ENCODE peak calls at places on chromosomes 3 and 15, in eight cellular contexts. One of them, this sample, is unnamed.

GRCh38 chr3:153443961-153444360 is 281.9 kb downstream of the RAP2B start:
- DNase-seq in astrocyte: no peak
- DNase-seq in activated T-helper 1 cell treated with Interleukin-2 at 50 U/mL for 16 hours: no peak
- DNase-seq in pancreas: no peak
- DNase-seq in foreskin fibroblast: peak; percentile 30
- DNase-seq in myocyte: no peak
- DNase-seq in hepatic stellate cell: no peak
- DNase-seq in CD4-positive, alpha-beta T cell: no peak
- DNase-seq in this sample: no peak

GRCh38 chr15:38520035-38520434 is 44.6 kb downstream of the RASGRP1 start:
- DNase-seq in astrocyte: no peak
- DNase-seq in activated T-helper 1 cell treated with Interleukin-2 at 50 U/mL for 16 hours: no peak
- DNase-seq in pancreas: no peak
- DNase-seq in foreskin fibroblast: no peak
- DNase-seq in myocyte: no peak
- DNase-seq in hepatic stellate cell: no peak
- DNase-seq in CD4-positive, alpha-beta T cell: no peak
- DNase-seq in this sample: no peak

GRCh38 chr15:93467327-93467726 is 378.3 kb upstream of the RGMA start:
- DNase-seq in astrocyte: peak; percentile 58
- DNase-seq in activated T-helper 1 cell treated with Interleukin-2 at 50 U/mL for 16 hours: no peak
- DNase-seq in pancreas: peak; percentile 59
- DNase-seq in foreskin fibroblast: no peak
- DNase-seq in myocyte: peak; percentile 1
- DNase-seq in hepatic stellate cell: no peak
- DNase-seq in CD4-positive, alpha-beta T cell: no peak
- DNase-seq in this sample: peak; percentile 72

GRCh38 chr3:197674741-197675567 is 61.8 kb downstream of the RUBCN start:
- DNase-seq in astrocyte: no peak
- DNase-seq in activated T-helper 1 cell treated with Interleukin-2 at 50 U/mL for 16 hours: no peak
- DNase-seq in pancreas: no peak
- DNase-seq in foreskin fibroblast: no peak
- DNase-seq in myocyte: no peak
- DNase-seq in hepatic stellate cell: no peak
- DNase-seq in CD4-positive, alpha-beta T cell: no peak
- DNase-seq in this sample: no peak

GRCh38 chr15:31905054-31905453 is 125.3 kb upstream of the CHRNA7 start:
- DNase-seq in astrocyte: no peak
- DNase-seq in activated T-helper 1 cell treated with Interleukin-2 at 50 U/mL for 16 hours: no peak
- DNase-seq in pancreas: no peak
- DNase-seq in foreskin fibroblast: no peak
- DNase-seq in myocyte: no peak
- DNase-seq in hepatic stellate cell: no peak
- DNase-seq in CD4-positive, alpha-beta T cell: no peak
- DNase-seq in this sample: no peak

GRCh38 chr3:134642445-134643149 is 8.2 kb downstream of the KY start:
- DNase-seq in astrocyte: no peak
- DNase-seq in activated T-helper 1 cell treated with Interleukin-2 at 50 U/mL for 16 hours: no peak
- DNase-seq in pancreas: no peak
- DNase-seq in foreskin fibroblast: no peak
- DNase-seq in myocyte: no peak
- DNase-seq in hepatic stellate cell: no peak
- DNase-seq in CD4-positive, alpha-beta T cell: no peak
- DNase-seq in this sample: no peak

GRCh38 chr3:141959921-141960554 is 83.6 kb downstream of the ATP1B3 start:
- DNase-seq in astrocyte: peak; percentile 71
- DNase-seq in activated T-helper 1 cell treated with Interleukin-2 at 50 U/mL for 16 hours: no peak
- DNase-seq in pancreas: no peak
- DNase-seq in foreskin fibroblast: peak; percentile 85
- DNase-seq in myocyte: peak; percentile 56
- DNase-seq in hepatic stellate cell: peak; percentile 60
- DNase-seq in CD4-positive, alpha-beta T cell: no peak
- DNase-seq in this sample: peak; percentile 80

GRCh38 chr15:53457479-53457878 is 302.0 kb downstream of the WDR72 start:
- DNase-seq in astrocyte: no peak
- DNase-seq in activated T-helper 1 cell treated with Interleukin-2 at 50 U/mL for 16 hours: no peak
- DNase-seq in pancreas: no peak
- DNase-seq in foreskin fibroblast: no peak
- DNase-seq in myocyte: no peak
- DNase-seq in hepatic stellate cell: no peak
- DNase-seq in CD4-positive, alpha-beta T cell: no peak
- DNase-seq in this sample: no peak

GRCh38 chr15:82139823-82140268 is 94.0 kb upstream of the MEX3B start:
- DNase-seq in astrocyte: peak; percentile 37
- DNase-seq in activated T-helper 1 cell treated with Interleukin-2 at 50 U/mL for 16 hours: no peak
- DNase-seq in pancreas: no peak
- DNase-seq in foreskin fibroblast: peak; percentile 75
- DNase-seq in myocyte: peak; percentile 80
- DNase-seq in hepatic stellate cell: peak; percentile 15
- DNase-seq in CD4-positive, alpha-beta T cell: no peak
- DNase-seq in this sample: peak; percentile 72

GRCh38 chr15:99209326-99209725 is 40.1 kb downstream of the TTC23 start:
- DNase-seq in astrocyte: no peak
- DNase-seq in activated T-helper 1 cell treated with Interleukin-2 at 50 U/mL for 16 hours: no peak
- DNase-seq in pancreas: no peak
- DNase-seq in foreskin fibroblast: no peak
- DNase-seq in myocyte: no peak
- DNase-seq in hepatic stellate cell: no peak
- DNase-seq in CD4-positive, alpha-beta T cell: no peak
- DNase-seq in this sample: no peak

GRCh38 chr3:29430558-29430971 is 149.7 kb downstream of the RBMS3 start:
- DNase-seq in astrocyte: peak; percentile 78
- DNase-seq in activated T-helper 1 cell treated with Interleukin-2 at 50 U/mL for 16 hours: no peak
- DNase-seq in pancreas: no peak
- DNase-seq in foreskin fibroblast: peak; percentile 35
- DNase-seq in myocyte: peak; percentile 53
- DNase-seq in hepatic stellate cell: peak; percentile 20
- DNase-seq in CD4-positive, alpha-beta T cell: no peak
- DNase-seq in this sample: peak; percentile 51

GRCh38 chr3:194993896-194994295 is 277.1 kb downstream of the XXYLT1 start:
- DNase-seq in astrocyte: no peak
- DNase-seq in activated T-helper 1 cell treated with Interleukin-2 at 50 U/mL for 16 hours: no peak
- DNase-seq in pancreas: no peak
- DNase-seq in foreskin fibroblast: no peak
- DNase-seq in myocyte: no peak
- DNase-seq in hepatic stellate cell: no peak
- DNase-seq in CD4-positive, alpha-beta T cell: no peak
- DNase-seq in this sample: no peak

GRCh38 chr3:16474304-16474703 is 39.2 kb downstream of the RFTN1 start:
- DNase-seq in astrocyte: peak; percentile 92
- DNase-seq in activated T-helper 1 cell treated with Interleukin-2 at 50 U/mL for 16 hours: no peak
- DNase-seq in pancreas: no peak
- DNase-seq in foreskin fibroblast: peak; percentile 40
- DNase-seq in myocyte: peak; percentile 95
- DNase-seq in hepatic stellate cell: peak; percentile 17
- DNase-seq in CD4-positive, alpha-beta T cell: no peak
- DNase-seq in this sample: peak; percentile 95

GRCh38 chr15:95843241-95843851 is 487.2 kb upstream of the NR2F2 start:
- DNase-seq in astrocyte: peak; percentile 91
- DNase-seq in activated T-helper 1 cell treated with Interleukin-2 at 50 U/mL for 16 hours: no peak
- DNase-seq in pancreas: no peak
- DNase-seq in foreskin fibroblast: peak; percentile 75
- DNase-seq in myocyte: peak; percentile 88
- DNase-seq in hepatic stellate cell: peak; percentile 43
- DNase-seq in CD4-positive, alpha-beta T cell: no peak
- DNase-seq in this sample: peak; percentile 43

GRCh38 chr3:141379250-141379872 is 11.1 kb downstream of the ZBTB38 start:
- DNase-seq in astrocyte: no peak
- DNase-seq in activated T-helper 1 cell treated with Interleukin-2 at 50 U/mL for 16 hours: peak; percentile 12
- DNase-seq in pancreas: no peak
- DNase-seq in foreskin fibroblast: no peak
- DNase-seq in myocyte: no peak
- DNase-seq in hepatic stellate cell: no peak
- DNase-seq in CD4-positive, alpha-beta T cell: peak; percentile 9
- DNase-seq in this sample: no peak

GRCh38 chr3:184156522-184156955 is 1.4 kb downstream of the DVL3 start:
- DNase-seq in astrocyte: peak; percentile 36
- DNase-seq in activated T-helper 1 cell treated with Interleukin-2 at 50 U/mL for 16 hours: no peak
- DNase-seq in pancreas: peak; percentile 64
- DNase-seq in foreskin fibroblast: peak; percentile 79
- DNase-seq in myocyte: peak; percentile 88
- DNase-seq in hepatic stellate cell: peak; percentile 76
- DNase-seq in CD4-positive, alpha-beta T cell: no peak
- DNase-seq in this sample: peak; percentile 61

GRCh38 chr3:195411831-195412230 is 31.0 kb downstream of the ACAP2 start:
- DNase-seq in astrocyte: peak; percentile 68
- DNase-seq in activated T-helper 1 cell treated with Interleukin-2 at 50 U/mL for 16 hours: no peak
- DNase-seq in pancreas: no peak
- DNase-seq in foreskin fibroblast: peak; percentile 41
- DNase-seq in myocyte: no peak
- DNase-seq in hepatic stellate cell: no peak
- DNase-seq in CD4-positive, alpha-beta T cell: no peak
- DNase-seq in this sample: peak; percentile 78

GRCh38 chr3:143408771-143409170 is 289.2 kb downstream of the CHST2 start:
- DNase-seq in astrocyte: no peak
- DNase-seq in activated T-helper 1 cell treated with Interleukin-2 at 50 U/mL for 16 hours: no peak
- DNase-seq in pancreas: no peak
- DNase-seq in foreskin fibroblast: no peak
- DNase-seq in myocyte: no peak
- DNase-seq in hepatic stellate cell: no peak
- DNase-seq in CD4-positive, alpha-beta T cell: no peak
- DNase-seq in this sample: no peak

GRCh38 chr3:98521897-98522537 is 685 bp downstream of the CLDND1 start:
- DNase-seq in astrocyte: peak; percentile 68
- DNase-seq in activated T-helper 1 cell treated with Interleukin-2 at 50 U/mL for 16 hours: peak; percentile 31
- DNase-seq in pancreas: peak; percentile 36
- DNase-seq in foreskin fibroblast: peak; percentile 77
- DNase-seq in myocyte: peak; percentile 62
- DNase-seq in hepatic stellate cell: peak; percentile 50
- DNase-seq in CD4-positive, alpha-beta T cell: peak; percentile 41
- DNase-seq in this sample: peak; percentile 68

GRCh38 chr3:112647122-112647521 is 6.2 kb upstream of the CCDC80 start:
- DNase-seq in astrocyte: peak; percentile 95
- DNase-seq in activated T-helper 1 cell treated with Interleukin-2 at 50 U/mL for 16 hours: no peak
- DNase-seq in pancreas: no peak
- DNase-seq in foreskin fibroblast: peak; percentile 92
- DNase-seq in myocyte: peak; percentile 83
- DNase-seq in hepatic stellate cell: peak; percentile 67
- DNase-seq in CD4-positive, alpha-beta T cell: no peak
- DNase-seq in this sample: peak; percentile 97

GRCh38 chr3:196207833-196208607 is 3.2 kb downstream of the ZDHHC19 start:
- DNase-seq in astrocyte: no peak
- DNase-seq in activated T-helper 1 cell treated with Interleukin-2 at 50 U/mL for 16 hours: peak; percentile 31
- DNase-seq in pancreas: peak; percentile 80
- DNase-seq in foreskin fibroblast: peak; percentile 45
- DNase-seq in myocyte: no peak
- DNase-seq in hepatic stellate cell: peak; percentile 62
- DNase-seq in CD4-positive, alpha-beta T cell: peak; percentile 58
- DNase-seq in this sample: peak; percentile 14

GRCh38 chr3:139339219-139339906 is 4.5 kb upstream of the MRPS22 start:
- DNase-seq in astrocyte: peak; percentile 4
- DNase-seq in activated T-helper 1 cell treated with Interleukin-2 at 50 U/mL for 16 hours: no peak
- DNase-seq in pancreas: no peak
- DNase-seq in foreskin fibroblast: peak; percentile 46
- DNase-seq in myocyte: no peak
- DNase-seq in hepatic stellate cell: no peak
- DNase-seq in CD4-positive, alpha-beta T cell: no peak
- DNase-seq in this sample: no peak

GRCh38 chr3:5197022-5197421 is 9.5 kb downstream of the EDEM1 start:
- DNase-seq in astrocyte: peak; percentile 70
- DNase-seq in activated T-helper 1 cell treated with Interleukin-2 at 50 U/mL for 16 hours: no peak
- DNase-seq in pancreas: no peak
- DNase-seq in foreskin fibroblast: peak; percentile 59
- DNase-seq in myocyte: no peak
- DNase-seq in hepatic stellate cell: no peak
- DNase-seq in CD4-positive, alpha-beta T cell: no peak
- DNase-seq in this sample: peak; percentile 76

GRCh38 chr3:183481582-183481981 is 53.2 kb upstream of the MCF2L2 start:
- DNase-seq in astrocyte: peak; percentile 74
- DNase-seq in activated T-helper 1 cell treated with Interleukin-2 at 50 U/mL for 16 hours: no peak
- DNase-seq in pancreas: no peak
- DNase-seq in foreskin fibroblast: no peak
- DNase-seq in myocyte: peak; percentile 26
- DNase-seq in hepatic stellate cell: no peak
- DNase-seq in CD4-positive, alpha-beta T cell: no peak
- DNase-seq in this sample: peak; percentile 79

GRCh38 chr3:155670320-155670719 is 74.6 kb downstream of the PLCH1 start:
- DNase-seq in astrocyte: no peak
- DNase-seq in activated T-helper 1 cell treated with Interleukin-2 at 50 U/mL for 16 hours: no peak
- DNase-seq in pancreas: no peak
- DNase-seq in foreskin fibroblast: no peak
- DNase-seq in myocyte: no peak
- DNase-seq in hepatic stellate cell: no peak
- DNase-seq in CD4-positive, alpha-beta T cell: no peak
- DNase-seq in this sample: no peak

GRCh38 chr3:25863011-25863415 is 73.1 kb downstream of the OXSM start:
- DNase-seq in astrocyte: no peak
- DNase-seq in activated T-helper 1 cell treated with Interleukin-2 at 50 U/mL for 16 hours: no peak
- DNase-seq in pancreas: no peak
- DNase-seq in foreskin fibroblast: no peak
- DNase-seq in myocyte: no peak
- DNase-seq in hepatic stellate cell: no peak
- DNase-seq in CD4-positive, alpha-beta T cell: no peak
- DNase-seq in this sample: no peak

GRCh38 chr3:14598143-14598569 is 53.4 kb upstream of the CCDC174 start:
- DNase-seq in astrocyte: peak; percentile 28
- DNase-seq in activated T-helper 1 cell treated with Interleukin-2 at 50 U/mL for 16 hours: no peak
- DNase-seq in pancreas: no peak
- DNase-seq in foreskin fibroblast: peak; percentile 65
- DNase-seq in myocyte: peak; percentile 61
- DNase-seq in hepatic stellate cell: peak; percentile 58
- DNase-seq in CD4-positive, alpha-beta T cell: peak; percentile 26
- DNase-seq in this sample: peak; percentile 44

GRCh38 chr3:150925751-150926201 is 20.5 kb upstream of the MINDY4B start:
- DNase-seq in astrocyte: peak; percentile 8
- DNase-seq in activated T-helper 1 cell treated with Interleukin-2 at 50 U/mL for 16 hours: peak; percentile 2
- DNase-seq in pancreas: peak; percentile 41
- DNase-seq in foreskin fibroblast: peak; percentile 55
- DNase-seq in myocyte: peak; percentile 26
- DNase-seq in hepatic stellate cell: no peak
- DNase-seq in CD4-positive, alpha-beta T cell: peak; percentile 39
- DNase-seq in this sample: peak; percentile 15

GRCh38 chr3:112132975-112133448 is at the start of gene GCSAM:
- DNase-seq in astrocyte: no peak
- DNase-seq in activated T-helper 1 cell treated with Interleukin-2 at 50 U/mL for 16 hours: peak; percentile 39
- DNase-seq in pancreas: no peak
- DNase-seq in foreskin fibroblast: no peak
- DNase-seq in myocyte: no peak
- DNase-seq in hepatic stellate cell: no peak
- DNase-seq in CD4-positive, alpha-beta T cell: peak; percentile 66
- DNase-seq in this sample: no peak

GRCh38 chr15:39578851-39579486 is 1.9 kb upstream of the THBS1 start:
- DNase-seq in astrocyte: no peak
- DNase-seq in activated T-helper 1 cell treated with Interleukin-2 at 50 U/mL for 16 hours: no peak
- DNase-seq in pancreas: no peak
- DNase-seq in foreskin fibroblast: peak; percentile 36
- DNase-seq in myocyte: peak; percentile 62
- DNase-seq in hepatic stellate cell: no peak
- DNase-seq in CD4-positive, alpha-beta T cell: no peak
- DNase-seq in this sample: peak; percentile 31

GRCh38 chr3:33050084-33050653 is 46.8 kb downstream of the GLB1 start:
- DNase-seq in astrocyte: no peak
- DNase-seq in activated T-helper 1 cell treated with Interleukin-2 at 50 U/mL for 16 hours: no peak
- DNase-seq in pancreas: no peak
- DNase-seq in foreskin fibroblast: no peak
- DNase-seq in myocyte: no peak
- DNase-seq in hepatic stellate cell: no peak
- DNase-seq in CD4-positive, alpha-beta T cell: no peak
- DNase-seq in this sample: no peak

GRCh38 chr3:13419356-13420050 is 619 bp downstream of the NUP210 start:
- DNase-seq in astrocyte: no peak
- DNase-seq in activated T-helper 1 cell treated with Interleukin-2 at 50 U/mL for 16 hours: peak; percentile 45
- DNase-seq in pancreas: peak; percentile 65
- DNase-seq in foreskin fibroblast: peak; percentile 10
- DNase-seq in myocyte: no peak
- DNase-seq in hepatic stellate cell: no peak
- DNase-seq in CD4-positive, alpha-beta T cell: peak; percentile 69
- DNase-seq in this sample: no peak

GRCh38 chr3:195247863-195248189 is 23.1 kb downstream of the XXYLT1 start:
- DNase-seq in astrocyte: no peak
- DNase-seq in activated T-helper 1 cell treated with Interleukin-2 at 50 U/mL for 16 hours: no peak
- DNase-seq in pancreas: no peak
- DNase-seq in foreskin fibroblast: no peak
- DNase-seq in myocyte: no peak
- DNase-seq in hepatic stellate cell: no peak
- DNase-seq in CD4-positive, alpha-beta T cell: no peak
- DNase-seq in this sample: no peak

GRCh38 chr3:155024006-155024638 is 56.0 kb upstream of the MME start:
- DNase-seq in astrocyte: peak; percentile 25
- DNase-seq in activated T-helper 1 cell treated with Interleukin-2 at 50 U/mL for 16 hours: no peak
- DNase-seq in pancreas: no peak
- DNase-seq in foreskin fibroblast: no peak
- DNase-seq in myocyte: no peak
- DNase-seq in hepatic stellate cell: peak; percentile 3
- DNase-seq in CD4-positive, alpha-beta T cell: no peak
- DNase-seq in this sample: no peak